ENCODE peak calls at places on chromosomes 6 and 20, in ten cellular contexts. C, T, V, B, Z, E, G, P, K and J are unnamed samples.

GRCh38 chr6:159214281-159214680 is 45.1 kb downstream of the FNDC1 start:
- DNase-seq in G (no peak), P (no peak), T (no peak), B (no peak), Z (no peak), C (no peak), V (no peak), E (no peak), K (no peak), J (no peak)

GRCh38 chr6:154508573-154509375 is 1.7 kb downstream of the CNKSR3 start:
- DNase-seq in K (no peak), T (no peak), C (no peak), P (peak; percentile 24), G (no peak), Z (no peak), V (no peak), E (peak; percentile 30), B (no peak), J (peak; percentile 17)

GRCh38 chr20:21395666-21396044 is 1.7 kb downstream of the NKX2-4 start:
- DNase-seq in B (no peak), Z (no peak), C (peak; percentile 25), T (no peak), V (no peak), G (peak; percentile 58), E (no peak), K (peak; percentile 55), P (no peak), J (no peak)

GRCh38 chr6:161100072-161100471 is 108.5 kb downstream of the MAP3K4 start:
- DNase-seq in C (no peak), V (no peak), K (no peak), Z (no peak), P (no peak), G (no peak), B (no peak), E (no peak), T (no peak), J (no peak)

GRCh38 chr6:99362644-99363268 is 13.3 kb upstream of the FAXC start:
- DNase-seq in B (no peak), C (no peak), Z (no peak), P (no peak), E (no peak), V (no peak), G (no peak), K (no peak), T (no peak), J (no peak)

GRCh38 chr6:37049990-37050853 is 44.8 kb downstream of the FGD2 start:
- DNase-seq in B (no peak), Z (no peak), K (peak; percentile 79), T (peak; percentile 64), G (peak; percentile 76), V (peak; percentile 48), C (peak; percentile 25), P (no peak), E (no peak), J (no peak)

GRCh38 chr20:40991181-40991889 is 37.3 kb upstream of the TOP1 start:
- DNase-seq in E (peak; percentile 39), B (no peak), V (no peak), T (no peak), P (no peak), C (no peak), Z (no peak), K (no peak), G (peak; percentile 82), J (no peak)

GRCh38 chr6:158596861-158597260 is 37.0 kb downstream of the TMEM181 start:
- DNase-seq in K (no peak), P (no peak), E (no peak), Z (no peak), T (no peak), V (no peak), C (no peak), B (no peak), G (no peak), J (no peak)

GRCh38 chr20:46150982-46151381 is 32.9 kb downstream of the CD40 start:
- DNase-seq in B (no peak), Z (no peak), K (no peak), T (no peak), G (no peak), V (no peak), E (no peak), C (no peak), P (no peak), J (no peak)

GRCh38 chr6:50141100-50141499 is 91.4 kb upstream of the DEFB112 start:
- DNase-seq in G (no peak), T (no peak), C (no peak), K (no peak), E (no peak), V (no peak), Z (no peak), P (no peak), B (no peak), J (no peak)

GRCh38 chr6:121522265-121522664 is 86.8 kb downstream of the GJA1 start:
- DNase-seq in G (no peak), Z (no peak), K (no peak), E (peak; percentile 96), V (no peak), C (no peak), B (peak; percentile 90), P (no peak), T (no peak), J (no peak)

GRCh38 chr6:33846226-33846625 is 42.4 kb upstream of the MLN start:
- DNase-seq in K (no peak), Z (no peak), E (no peak), B (no peak), C (no peak), G (no peak), V (no peak), T (no peak), P (no peak), J (no peak)

GRCh38 chr6:38137609-38138008 is 318.1 kb downstream of the ZFAND3 start:
- DNase-seq in K (no peak), P (no peak), B (no peak), Z (no peak), C (no peak), E (no peak), T (no peak), V (no peak), G (no peak), J (no peak)

GRCh38 chr20:23419995-23420901 is 1.0 kb downstream of the NAPB start:
- DNase-seq in K (peak; percentile 65), C (peak; percentile 45), T (peak; percentile 55), Z (no peak), E (peak; percentile 71), B (peak; percentile 65), V (peak; percentile 34), G (peak; percentile 75), P (peak; percentile 21), J (peak; percentile 28)

GRCh38 chr6:56382416-56382940 is 135.1 kb upstream of the COL21A1 start:
- DNase-seq in C (no peak), T (no peak), V (no peak), P (no peak), K (no peak), Z (no peak), G (no peak), B (no peak), E (no peak), J (no peak)

GRCh38 chr6:16168858-16169257 is 40.0 kb downstream of the MYLIP start:
- DNase-seq in K (no peak), E (peak; percentile 39), Z (no peak), P (no peak), T (no peak), B (peak; percentile 66), G (no peak), V (no peak), C (no peak), J (peak; percentile 84)

GRCh38 chr6:67201563-67201962 is 1433.5 kb upstream of the ADGRB3 start:
- DNase-seq in G (no peak), E (no peak), K (no peak), P (no peak), V (no peak), B (no peak), C (no peak), Z (no peak), T (no peak), J (no peak)

GRCh38 chr20:55158446-55158845 is 683.1 kb downstream of the DOK5 start:
- DNase-seq in Z (no peak), E (no peak), C (no peak), G (no peak), B (no peak), V (no peak), P (no peak), K (no peak), T (no peak), J (no peak)

GRCh38 chr20:32230707-32231106 is 23.0 kb downstream of the POFUT1 start:
- DNase-seq in B (no peak), K (no peak), G (no peak), Z (no peak), P (no peak), T (no peak), C (no peak), E (no peak), V (no peak), J (no peak)

GRCh38 chr6:14452567-14453527 is 335.3 kb downstream of the CD83 start:
- DNase-seq in T (no peak), C (no peak), K (peak; percentile 79), E (no peak), Z (peak; percentile 59), G (peak; percentile 16), P (no peak), V (peak; percentile 10), B (no peak), J (no peak)

GRCh38 chr6:121435444-121436069 is at the start of gene GJA1:
- DNase-seq in V (no peak), G (no peak), K (no peak), P (peak; percentile 50), T (no peak), Z (no peak), C (no peak), E (peak; percentile 89), B (peak; percentile 85), J (peak; percentile 47)

GRCh38 chr20:38730167-38730988 is 6.1 kb downstream of the SLC32A1 start:
- DNase-seq in K (peak; percentile 18), V (no peak), B (no peak), T (no peak), Z (no peak), G (peak; percentile 25), P (peak; percentile 69), E (no peak), C (no peak), J (no peak)

GRCh38 chr6:108497883-108498282 is 62.8 kb upstream of the FOXO3 start:
- DNase-seq in B (peak; percentile 70), C (no peak), E (peak; percentile 24), K (peak; percentile 14), V (no peak), Z (no peak), T (no peak), P (no peak), G (peak; percentile 26), J (peak; percentile 54)